ENCODE peak calls at places on chromosomes 2 and 18, in ten cellular contexts. N, A, R, J, E, T, H, M, K and L are unnamed samples.

GRCh38 chr18:78751664-78752063 is 228.0 kb upstream of the SALL3 start:
- DNase-seq in N (no peak), A (no peak), R (no peak), J (no peak), E (no peak), T (no peak), H (no peak), M (no peak), K (no peak), L (no peak)

GRCh38 chr2:128624425-128624795 is 305.7 kb upstream of the HS6ST1 start:
- DNase-seq in N (no peak), A (no peak), R (no peak), J (no peak), E (no peak), T (no peak), H (no peak), M (no peak), K (no peak), L (no peak)

GRCh38 chr2:240931319-240931949 is 25.3 kb downstream of the CROCC2 start:
- DNase-seq in N (peak), A (peak), R (peak), J (no peak), E (no peak), T (peak), H (no peak), M (peak), K (no peak), L (peak)

GRCh38 chr2:159856760-159857159 is 58.8 kb upstream of the CD302 start:
- DNase-seq in N (no peak), A (no peak), R (no peak), J (no peak), E (no peak), T (no peak), H (no peak), M (no peak), K (no peak), L (no peak)

GRCh38 chr18:10128906-10129305 is 215.1 kb downstream of the VAPA start:
- DNase-seq in N (no peak), A (no peak), R (no peak), J (no peak), E (no peak), T (no peak), H (no peak), M (no peak), K (no peak), L (no peak)

GRCh38 chr2:119674711-119675500 is 4.1 kb upstream of the TMEM177 start:
- DNase-seq in N (no peak), A (no peak), R (no peak), J (no peak), E (no peak), T (no peak), H (no peak), M (no peak), K (no peak), L (no peak)

GRCh38 chr18:23229472-23229871 is 94.2 kb downstream of the CABLES1 start:
- DNase-seq in N (no peak), A (no peak), R (no peak), J (peak), E (no peak), T (no peak), H (peak), M (no peak), K (no peak), L (no peak)

GRCh38 chr2:9753665-9754531 is 89.4 kb upstream of the TAF1B start:
- DNase-seq in N (no peak), A (no peak), R (no peak), J (no peak), E (peak), T (no peak), H (no peak), M (no peak), K (no peak), L (no peak)

GRCh38 chr2:173793649-173794565 is 171.3 kb downstream of the SP3 start:
- DNase-seq in N (no peak), A (no peak), R (peak), J (no peak), E (no peak), T (no peak), H (no peak), M (no peak), K (no peak), L (no peak)

GRCh38 chr18:56723706-56724105 is 72.5 kb downstream of the WDR7 start:
- DNase-seq in N (no peak), A (no peak), R (no peak), J (no peak), E (no peak), T (no peak), H (no peak), M (no peak), K (no peak), L (no peak)

GRCh38 chr2:20067992-20068727 is 16.7 kb upstream of the LAPTM4A start:
- DNase-seq in N (no peak), A (no peak), R (no peak), J (peak), E (no peak), T (no peak), H (peak), M (no peak), K (no peak), L (no peak)

GRCh38 chr18:23378470-23378764 is 74.7 kb upstream of the RIOK3 start:
- DNase-seq in N (no peak), A (no peak), R (no peak), J (no peak), E (no peak), T (no peak), H (no peak), M (no peak), K (no peak), L (no peak)

GRCh38 chr2:240215676-240216051 is 75.2 kb upstream of the OTOS start:
- DNase-seq in N (no peak), A (no peak), R (no peak), J (no peak), E (no peak), T (peak), H (no peak), M (no peak), K (no peak), L (no peak)

GRCh38 chr2:219433666-219434467 is 776 bp upstream of the SPEG start:
- DNase-seq in N (no peak), A (no peak), R (no peak), J (peak), E (peak), T (peak), H (peak), M (no peak), K (peak), L (no peak)

GRCh38 chr18:67771271-67771670 is 254.8 kb upstream of the DSEL start:
- DNase-seq in N (no peak), A (no peak), R (no peak), J (peak), E (no peak), T (no peak), H (peak), M (no peak), K (peak), L (no peak)

GRCh38 chr18:10225300-10225699 is 229.1 kb upstream of the APCDD1 start:
- DNase-seq in N (no peak), A (no peak), R (no peak), J (no peak), E (no peak), T (no peak), H (no peak), M (no peak), K (no peak), L (no peak)

GRCh38 chr2:104746299-104746698 is 107.6 kb upstream of the POU3F3 start:
- DNase-seq in N (no peak), A (no peak), R (no peak), J (no peak), E (no peak), T (no peak), H (no peak), M (no peak), K (no peak), L (no peak)
- TF ChIP-seq CTCF in N (no peak), A (no peak), R (no peak), J (no peak), E (no peak), T (no peak), H (no peak), M (no peak), K (no peak), L (no peak)

DNA sequence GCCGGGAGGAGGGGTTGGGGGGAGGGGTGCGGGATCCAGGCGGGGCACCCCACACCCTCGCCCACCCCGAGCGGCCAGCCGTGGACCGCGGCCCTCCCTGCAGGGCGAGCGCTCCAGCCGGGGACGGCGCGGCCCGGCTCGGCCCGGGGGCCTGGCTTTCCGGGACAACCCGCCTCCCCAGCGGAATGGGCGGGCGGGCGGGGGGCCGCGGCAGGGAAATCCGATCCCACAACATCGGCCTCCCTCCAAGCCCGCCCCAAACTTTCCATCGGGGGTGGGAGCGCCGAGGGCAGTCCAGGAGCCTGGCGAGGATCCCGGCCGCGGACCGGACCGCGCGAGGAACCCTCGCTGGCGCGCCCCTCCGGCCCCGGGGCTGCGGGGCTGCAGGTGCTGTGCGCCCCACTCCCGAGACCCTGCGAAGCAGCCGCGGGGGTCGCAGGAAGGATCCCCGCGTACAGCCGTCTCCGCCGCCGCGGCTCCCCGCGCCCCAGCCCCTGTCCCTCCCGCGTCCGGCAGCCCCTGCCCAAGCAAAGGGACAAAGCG is 528 bp downstream of the SEMA4C start:
- DNase-seq in N (peak), A (peak), R (peak), J (peak), E (no peak), T (peak), H (peak), M (peak), K (peak), L (peak)
- H3K4me3 ChIP-seq in N (peak), A (peak), R (peak), J (peak), E (peak), T (peak), H (peak), M (peak), K (peak), L (peak)

DNA sequence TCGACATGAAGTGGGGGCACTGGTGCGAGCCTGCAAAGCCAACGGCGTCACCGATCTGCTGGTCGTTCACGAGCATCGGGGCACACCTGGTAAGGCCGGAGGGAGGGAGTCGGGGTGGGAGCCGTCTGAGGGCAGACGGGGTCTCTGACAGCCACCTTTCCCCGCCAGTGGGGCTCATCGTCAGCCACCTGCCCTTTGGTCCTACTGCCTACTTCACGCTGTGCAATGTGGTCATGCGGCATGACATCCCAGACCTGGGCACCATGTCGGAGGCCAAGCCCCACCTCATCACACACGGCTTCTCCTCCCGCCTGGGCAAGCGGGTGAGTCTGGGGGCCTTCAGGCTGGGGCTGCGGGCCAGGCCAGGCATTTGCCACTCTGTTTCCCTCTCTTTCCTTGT is 2.9 kb downstream of the IMP4 start:
- DNase-seq in N (no peak), A (no peak), R (no peak), J (no peak), E (no peak), T (no peak), H (no peak), M (no peak), K (no peak), L (no peak)
- H3K27ac ChIP-seq in N (no peak), A (no peak), R (no peak), J (no peak), E (no peak), T (no peak), H (no peak), M (no peak), K (no peak), L (no peak)

GRCh38 chr2:58240938-58241755 is at the start of gene FANCL:
- DNase-seq in N (peak), A (peak), R (peak), J (peak), E (peak), T (peak), H (peak), M (peak), K (peak), L (peak)
- TF ChIP-seq CTCF in N (no peak), A (peak), R (no peak), J (peak), E (peak), T (no peak), H (no peak), M (no peak), K (no peak), L (peak)

DNA sequence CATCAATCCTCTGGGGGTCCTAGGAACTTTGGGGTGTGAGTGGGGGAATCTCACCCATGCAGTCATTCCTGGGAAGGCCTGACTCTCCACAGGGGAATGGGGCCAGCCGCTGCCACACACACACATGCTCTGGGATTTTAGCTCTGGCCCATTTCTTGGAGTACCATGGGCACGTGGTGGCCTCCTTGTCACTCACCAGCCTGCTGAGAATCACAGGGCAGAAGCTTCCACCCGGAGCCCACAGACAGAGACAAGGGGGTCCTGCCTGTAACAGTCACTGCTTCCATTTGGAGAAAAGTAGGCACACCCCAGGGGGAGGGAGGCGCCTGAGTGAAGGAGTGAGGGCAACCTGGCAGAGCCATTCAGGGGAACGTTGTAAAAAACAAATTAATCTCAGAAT is 48.8 kb downstream of the TWIST2 start:
- DNase-seq in N (no peak), A (no peak), R (no peak), J (no peak), E (no peak), T (peak), H (no peak), M (no peak), K (no peak), L (no peak)
- H3K4me3 ChIP-seq in N (no peak), A (no peak), R (no peak), J (no peak), E (no peak), T (no peak), H (no peak), M (no peak), K (no peak), L (no peak)

GRCh38 chr18:2982452-2983172 is 30.3 kb downstream of the LPIN2 start:
- DNase-seq in N (no peak), A (no peak), R (peak), J (no peak), E (peak), T (no peak), H (no peak), M (no peak), K (no peak), L (no peak)

GRCh38 chr18:2985628-2986027 is 27.3 kb downstream of the LPIN2 start:
- DNase-seq in N (no peak), A (no peak), R (no peak), J (peak), E (peak), T (no peak), H (peak), M (no peak), K (no peak), L (no peak)

GRCh38 chr18:2984703-2985261 is 28.2 kb downstream of the LPIN2 start:
- DNase-seq in N (no peak), A (no peak), R (peak), J (no peak), E (no peak), T (no peak), H (no peak), M (no peak), K (no peak), L (no peak)

GRCh38 chr18:2981212-2981728 is 31.7 kb downstream of the LPIN2 start:
- DNase-seq in N (no peak), A (no peak), R (no peak), J (peak), E (no peak), T (no peak), H (peak), M (no peak), K (peak), L (no peak)

DNA sequence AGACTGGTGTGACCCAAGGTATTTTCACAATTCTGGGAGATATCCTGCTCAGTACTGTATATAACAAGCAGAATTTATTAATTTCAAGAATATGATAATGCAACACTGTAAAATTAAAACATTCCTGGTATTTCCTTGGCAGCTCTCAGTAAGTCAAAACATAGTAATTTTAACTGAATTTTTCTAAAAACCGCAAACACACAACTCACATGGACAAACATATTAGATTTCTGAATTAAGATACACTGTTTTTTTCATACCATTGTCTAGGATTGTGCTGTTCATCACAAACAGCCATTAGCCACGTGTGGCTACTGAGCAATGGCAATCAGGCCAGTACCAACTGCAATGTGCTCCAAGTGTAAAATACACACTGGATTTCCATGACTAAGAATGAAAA is 29.6 kb downstream of the LPIN2 start:
- DNase-seq in N (no peak), A (no peak), R (no peak), J (no peak), E (no peak), T (no peak), H (no peak), M (no peak), K (no peak), L (no peak)
- H3K27ac ChIP-seq in N (peak), A (no peak), R (peak), J (peak), E (no peak), T (peak), H (no peak), M (no peak), K (peak), L (no peak)